ENCODE peak calls at places on chromosomes 12 and 14, in four cellular contexts. H, T, B and D are unnamed samples.

GRCh38 chr12:3041558-3042164 is 35.5 kb upstream of the TSPAN9 start:
- DNase-seq in H (peak), T (peak), B (peak), D (peak)

GRCh38 chr12:19130224-19131019 is 889 bp downstream of the PLEKHA5 start:
- DNase-seq in H (peak), T (no peak), B (peak), D (no peak)

GRCh38 chr12:78155546-78155945 is 324.9 kb downstream of the NAV3 start:
- DNase-seq in H (no peak), T (peak), B (no peak), D (no peak)

GRCh38 chr14:55052259-55052930 is 948 bp downstream of the MAPK1IP1L start:
- DNase-seq in H (no peak), T (peak), B (no peak), D (peak)

GRCh38 chr12:5260086-5260485 is 171.8 kb upstream of the NTF3 start:
- DNase-seq in H (no peak), T (no peak), B (no peak), D (no peak)

GRCh38 chr12:11732023-11732422 is 82.5 kb downstream of the ETV6 start:
- DNase-seq in H (no peak), T (no peak), B (no peak), D (no peak)

GRCh38 chr12:23128462-23128861 is 503.5 kb downstream of the ETNK1 start:
- DNase-seq in H (no peak), T (no peak), B (no peak), D (no peak)

GRCh38 chr12:57767876-57768275 is 998 bp upstream of the CYP27B1 start:
- DNase-seq in H (no peak), T (no peak), B (no peak), D (no peak)

GRCh38 chr12:88946377-88946997 is 366.2 kb upstream of the KITLG start:
- DNase-seq in H (peak), T (peak), B (no peak), D (peak)

GRCh38 chr12:45726594-45727300 is 2.8 kb upstream of the ARID2 start:
- DNase-seq in H (peak), T (peak), B (no peak), D (peak)

GRCh38 chr12:115149685-115150378 is 465.9 kb upstream of the TBX3 start:
- DNase-seq in H (no peak), T (peak), B (no peak), D (peak)

GRCh38 chr14:93137864-93138263 is 22.1 kb upstream of the ITPK1 start:
- DNase-seq in H (no peak), T (peak), B (no peak), D (no peak)

GRCh38 chr12:67649165-67650126 is 901 bp downstream of the DYRK2 start:
- DNase-seq in H (peak), T (no peak), B (no peak), D (no peak)

GRCh38 chr12:32874083-32874482 is 22.5 kb downstream of the PKP2 start:
- DNase-seq in H (no peak), T (no peak), B (no peak), D (no peak)

GRCh38 chr14:101508948-101509729 is 52.2 kb upstream of the DIO3 start:
- DNase-seq in H (no peak), T (no peak), B (no peak), D (no peak)

GRCh38 chr14:54169254-54169924 is 212.8 kb upstream of the BMP4 start:
- DNase-seq in H (no peak), T (peak), B (no peak), D (peak)

GRCh38 chr14:101120636-101121398 is 217.3 kb upstream of the RTL1 start:
- DNase-seq in H (no peak), T (no peak), B (no peak), D (no peak)

GRCh38 chr14:23478109-23478698 is 8.7 kb downstream of the NGDN start:
- DNase-seq in H (peak), T (peak), B (no peak), D (peak)

GRCh38 chr14:95309261-95310051 is 10.3 kb downstream of the CLMN start:
- DNase-seq in H (no peak), T (no peak), B (no peak), D (no peak)

GRCh38 chr12:131280426-131280825 is 326.7 kb downstream of the ADGRD1 start:
- DNase-seq in H (no peak), T (no peak), B (no peak), D (no peak)

GRCh38 chr14:74846968-74847549 is 28.9 kb downstream of the PROX2 start:
- DNase-seq in H (no peak), T (peak), B (no peak), D (peak)

GRCh38 chr12:49521391-49521790 is 17.4 kb upstream of the KCNH3 start:
- DNase-seq in H (no peak), T (no peak), B (no peak), D (no peak)

GRCh38 chr14:53550776-53551175 is 397.7 kb upstream of the DDHD1 start:
- DNase-seq in H (peak), T (no peak), B (no peak), D (no peak)

GRCh38 chr14:73712540-73713141 is 1.5 kb downstream of the PNMA1 start:
- DNase-seq in H (peak), T (peak), B (peak), D (no peak)

GRCh38 chr12:88334271-88334670 is 192.2 kb downstream of the TMTC3 start:
- DNase-seq in H (no peak), T (peak), B (peak), D (peak)

GRCh38 chr12:94429191-94429590 is 30.5 kb downstream of the CEP83 start:
- DNase-seq in H (peak), T (no peak), B (no peak), D (no peak)

GRCh38 chr12:119649202-119649808 is 18.6 kb upstream of the PRKAB1 start:
- DNase-seq in H (no peak), T (no peak), B (peak), D (no peak)

GRCh38 chr12:89205517-89205916 is 146.8 kb downstream of the DUSP6 start:
- DNase-seq in H (no peak), T (no peak), B (no peak), D (no peak)

GRCh38 chr14:89027097-89027740 is 202.8 kb downstream of the TTC8 start:
- DNase-seq in H (peak), T (peak), B (peak), D (peak)

GRCh38 chr12:6968426-6968825 is 2.0 kb downstream of the PHB2 start:
- DNase-seq in H (no peak), T (no peak), B (no peak), D (no peak)

GRCh38 chr12:6966351-6966750 is 4.1 kb downstream of the PHB2 start:
- DNase-seq in H (no peak), T (no peak), B (no peak), D (no peak)

GRCh38 chr12:6967548-6968100 is 2.8 kb downstream of the PHB2 start:
- DNase-seq in H (no peak), T (no peak), B (no peak), D (no peak)

GRCh38 chr12:6974180-6974579 is 3.5 kb downstream of the EMG1 start:
- DNase-seq in H (no peak), T (no peak), B (no peak), D (no peak)

DNA sequence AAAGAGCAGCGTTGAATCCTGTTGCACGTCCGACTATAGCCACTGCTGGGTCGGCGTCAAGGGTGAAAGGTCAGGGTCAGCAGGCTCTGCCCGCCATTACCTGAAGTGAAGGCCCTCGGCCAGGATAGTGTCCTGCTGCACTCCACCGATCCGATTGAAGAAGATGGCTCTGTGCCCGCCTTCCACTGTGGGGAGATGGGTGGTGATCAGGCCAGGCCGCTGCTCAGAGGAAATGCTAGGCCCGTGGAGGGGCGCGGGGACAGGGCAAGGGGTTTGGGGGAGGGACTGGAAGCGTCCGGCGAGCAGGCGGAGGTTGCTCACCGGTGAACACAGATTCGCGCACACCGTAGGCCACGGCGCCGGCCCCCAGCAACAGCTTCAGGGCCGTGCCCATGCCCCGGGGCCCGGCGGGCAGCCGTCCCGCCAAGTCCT is 352 bp downstream of the PHB2 start:
- DNase-seq in H (peak), T (no peak), B (no peak), D (no peak)
- H4K8ac ChIP-seq in H (no peak), T (peak), B (peak), D (peak)

GRCh38 chr12:21151184-21151583 is 20.2 kb downstream of the SLCO1B1 start:
- DNase-seq in H (no peak), T (no peak), B (no peak), D (no peak)
- H3K4me2 ChIP-seq in H (no peak), T (no peak), B (no peak), D (no peak)

DNA sequence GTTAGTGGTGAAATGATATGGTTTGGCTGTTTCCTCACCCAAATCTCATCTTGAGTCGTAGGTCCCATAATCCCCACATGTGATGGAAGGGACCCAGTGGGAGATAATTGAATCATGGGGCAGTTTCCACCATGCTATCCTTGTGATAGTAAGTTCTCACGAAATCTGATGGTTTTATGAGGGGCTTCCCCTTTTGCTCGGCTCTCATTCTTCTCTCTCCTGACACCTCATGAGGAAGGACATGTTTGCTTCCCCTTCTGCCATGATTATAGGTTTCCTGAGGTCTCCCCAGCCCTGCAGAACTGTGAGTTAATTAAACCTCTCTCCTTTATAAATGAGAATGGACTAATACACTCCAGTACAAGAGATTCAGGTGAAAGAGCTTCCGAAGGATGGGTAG is 18.0 kb downstream of the GALNT6 start:
- DNase-seq in H (no peak), T (no peak), B (no peak), D (no peak)
- H3K27ac ChIP-seq in H (no peak), T (no peak), B (no peak), D (no peak)

GRCh38 chr12:95548539-95549391 is 2.5 kb downstream of the USP44 start:
- DNase-seq in H (peak), T (peak), B (peak), D (peak)
- H4K8ac ChIP-seq in H (no peak), T (peak), B (no peak), D (no peak)

DNA sequence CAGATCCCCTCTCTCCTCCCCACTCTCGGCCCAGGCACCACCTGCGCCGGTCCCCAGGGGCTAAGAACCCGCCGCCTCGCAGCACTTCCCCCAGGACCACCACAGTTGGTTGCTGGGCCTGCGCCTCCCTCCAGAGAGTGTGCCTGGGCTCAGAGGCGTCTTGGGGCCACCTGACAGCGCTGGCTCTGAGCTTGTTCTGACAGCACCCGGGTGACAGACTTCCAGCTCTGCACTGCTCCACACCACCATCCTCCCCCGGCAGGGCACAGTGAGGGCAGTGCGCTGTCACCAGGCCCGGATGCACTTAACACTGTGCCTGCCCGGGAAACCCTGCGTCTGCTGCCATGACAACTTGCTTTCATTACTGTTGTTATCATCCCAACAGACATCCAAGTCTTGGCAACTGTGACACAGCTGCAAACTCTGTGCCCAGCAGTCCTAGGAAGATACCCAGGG is 6.6 kb downstream of the BRF1 start:
- DNase-seq in H (peak), T (peak), B (no peak), D (peak)
- H3K4me2 ChIP-seq in H (no peak), T (no peak), B (no peak), D (no peak)

GRCh38 chr14:103499709-103500108 is 22.9 kb downstream of the CKB start:
- DNase-seq in H (no peak), T (no peak), B (no peak), D (no peak)
- H3K27ac ChIP-seq in H (no peak), T (no peak), B (peak), D (peak)

GRCh38 chr12:128266559-128267245 is at the start of gene TMEM132C:
- DNase-seq in H (peak), T (no peak), B (no peak), D (no peak)
- H4K8ac ChIP-seq in H (no peak), T (no peak), B (no peak), D (no peak)

DNA sequence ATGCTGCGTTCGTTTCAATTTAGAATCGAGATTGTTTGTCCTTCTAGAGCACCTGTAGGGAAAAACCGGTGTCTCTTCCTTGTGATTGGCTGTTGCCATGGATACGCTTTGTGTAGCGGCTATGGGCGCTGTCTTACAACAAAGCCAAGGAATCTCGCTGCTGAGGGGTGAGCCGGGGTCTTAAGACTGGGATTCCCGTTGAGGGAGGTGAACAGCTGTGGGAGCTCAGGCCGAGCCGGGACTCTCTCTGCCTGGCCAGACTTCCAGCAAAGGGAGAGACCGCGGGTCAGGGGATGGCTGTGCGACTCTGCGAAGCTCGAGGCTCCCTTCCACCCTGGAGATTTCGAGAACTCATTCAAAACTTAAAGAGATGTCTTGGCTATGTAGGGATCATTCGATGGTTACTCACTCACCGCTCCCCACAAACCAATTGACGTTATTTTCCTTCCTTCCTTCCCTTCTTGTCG is at the start of the genes LRRIQ1 and TSPAN19:
- DNase-seq in H (peak), T (peak), B (peak), D (peak)
- H3K4me2 ChIP-seq in H (peak), T (peak), B (peak), D (peak)

GRCh38 chr14:42222924-42223471 is 616.3 kb downstream of the LRFN5 start:
- DNase-seq in H (no peak), T (peak), B (no peak), D (peak)
- H3K27ac ChIP-seq in H (no peak), T (no peak), B (no peak), D (no peak)